ENCODE peak calls at places on chromosomes 7 and 10, in six cellular contexts. S is endodermal cell, K is left ventricle myocardium inferior, E is Peyer's patch, Z is uterus, D is kidney epithelial cell. P is an unnamed sample.

GRCh38 chr7:76430211-76430610 is 5.5 kb downstream of the ZP3 start:
- DNase-seq in D (no peak), Z (no peak), K (no peak), S (no peak), E (peak), P (peak)

GRCh38 chr10:101725843-101726242 is 30.9 kb upstream of the FBXW4 start:
- DNase-seq in Z (no peak), K (no peak), E (peak), S (no peak), D (no peak), P (no peak)

GRCh38 chr10:100750291-100751210 is 5.2 kb downstream of the PAX2 start:
- DNase-seq in Z (no peak), E (no peak), K (no peak), S (no peak), D (no peak), P (no peak)

GRCh38 chr7:138746073-138746472 is 44.9 kb upstream of the SVOPL start:
- DNase-seq in D (no peak), Z (no peak), E (no peak), S (no peak), K (no peak), P (no peak)

GRCh38 chr7:46900312-46901263 is 681.3 kb downstream of the TNS3 start:
- DNase-seq in D (no peak), S (no peak), E (no peak), Z (peak), K (peak), P (no peak)

GRCh38 chr10:80264081-80265056 is 25.1 kb downstream of the MAT1A start:
- DNase-seq in K (no peak), D (no peak), S (peak), E (no peak), Z (no peak), P (no peak)

GRCh38 chr10:31602541-31603244 is 283.7 kb downstream of the ZEB1 start:
- DNase-seq in D (peak), K (peak), E (peak), S (peak), Z (peak), P (peak)

GRCh38 chr7:143987513-143987912 is 12.6 kb upstream of the OR6B1 start:
- DNase-seq in K (no peak), E (no peak), Z (no peak), S (no peak), D (no peak), P (no peak)

GRCh38 chr7:141697211-141697871 is 4.6 kb downstream of the DENND11 start:
- DNase-seq in K (no peak), Z (no peak), D (peak), S (no peak), E (no peak), P (no peak)

GRCh38 chr10:30455816-30456215 is 21.8 kb downstream of the MAP3K8 start:
- DNase-seq in S (no peak), E (peak), K (peak), D (no peak), Z (no peak), P (no peak)

GRCh38 chr7:47100815-47101435 is 481.0 kb downstream of the TNS3 start:
- DNase-seq in Z (peak), S (peak), K (peak), E (peak), D (no peak), P (no peak)

GRCh38 chr7:7576344-7576743 is 9.7 kb downstream of the MIOS start:
- DNase-seq in K (no peak), E (no peak), Z (no peak), S (no peak), D (no peak), P (no peak)

GRCh38 chr7:73732397-73732796 is 6.2 kb downstream of the ABHD11 start:
- DNase-seq in K (no peak), S (no peak), Z (no peak), D (no peak), E (no peak), P (no peak)

GRCh38 chr7:129642871-129643515 is 31.5 kb downstream of the NRF1 start:
- DNase-seq in E (no peak), S (no peak), Z (no peak), D (no peak), K (no peak), P (no peak)

GRCh38 chr10:3619276-3619675 is 165.7 kb downstream of the KLF6 start:
- DNase-seq in Z (no peak), D (no peak), E (no peak), K (no peak), S (no peak), P (no peak)

GRCh38 chr7:97342512-97342911 is 225.0 kb downstream of the SDHAF3 start:
- DNase-seq in D (no peak), S (no peak), E (no peak), K (no peak), Z (no peak), P (no peak)

GRCh38 chr10:77165445-77166316 is 471.9 kb downstream of the KCNMA1 start:
- DNase-seq in E (peak), D (no peak), S (peak), K (no peak), Z (peak), P (peak)

DNA sequence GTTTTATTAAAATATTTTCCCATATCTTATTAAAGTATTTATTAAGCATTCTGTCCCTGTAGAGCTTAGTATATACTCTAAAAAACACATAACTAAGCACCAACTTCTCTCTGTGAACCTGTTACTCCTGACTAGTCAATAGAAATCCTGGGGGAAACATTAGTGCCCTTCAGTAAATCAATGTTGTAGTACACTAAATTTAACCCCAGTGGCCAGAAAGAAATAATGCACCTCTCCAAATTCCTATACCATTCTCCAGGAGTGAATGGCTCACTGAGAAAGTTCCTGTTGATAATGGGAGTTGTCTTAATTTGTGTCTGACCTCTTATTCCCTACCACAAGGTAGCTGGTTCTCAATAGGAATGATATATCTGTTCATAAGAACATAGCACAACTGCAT is 188.2 kb downstream of the SEMA3D start:
- DNase-seq in E (no peak), D (no peak), S (no peak), Z (no peak), K (no peak), P (no peak)
- TF ChIP-seq CTCF in E (no peak), D (no peak), S (peak), Z (no peak), K (no peak), P (no peak)

DNA sequence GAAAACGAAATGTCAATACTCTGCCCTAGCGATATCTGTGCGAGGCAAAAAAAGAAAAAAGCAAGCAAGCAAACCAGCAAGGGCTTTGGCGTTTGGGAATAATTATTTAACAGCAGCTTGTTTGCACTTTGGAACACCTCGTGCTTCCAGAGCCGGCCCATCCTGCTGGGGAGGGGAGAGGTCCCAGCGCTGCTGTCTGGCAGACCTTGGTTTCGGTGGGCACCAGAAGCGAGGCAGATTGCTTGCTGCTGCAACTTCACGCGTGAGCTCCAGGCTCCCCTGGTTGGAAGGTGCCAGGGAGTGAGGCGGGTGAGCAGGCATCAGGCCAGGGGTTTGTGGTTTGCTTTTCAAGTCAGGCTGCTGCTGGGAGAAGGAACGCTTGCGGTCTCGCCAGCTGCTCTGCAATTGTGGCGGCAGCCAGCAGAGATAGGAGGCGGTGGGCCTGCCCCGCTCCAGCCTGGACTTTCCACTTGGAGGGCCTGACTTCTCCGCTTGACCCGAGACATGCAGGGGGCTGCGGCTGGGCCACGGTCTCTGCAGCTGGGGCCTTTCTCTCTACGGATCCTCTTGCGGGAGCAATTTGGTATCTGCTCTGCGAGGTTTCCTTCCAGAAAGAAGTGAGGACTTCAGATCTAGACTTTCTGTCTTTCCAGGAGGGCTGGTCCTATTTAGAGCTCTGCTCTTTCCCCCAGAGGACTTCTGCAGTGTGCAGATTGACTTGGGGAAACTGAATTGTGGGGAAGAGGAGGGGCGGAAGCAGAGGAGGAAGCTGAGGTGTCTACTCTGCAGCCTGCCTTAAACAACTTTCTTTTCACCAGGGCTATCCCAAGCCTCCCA is 131.4 kb downstream of the PRPF18 start:
- DNase-seq in K (peak), D (peak), Z (peak), E (peak), S (peak), P (no peak)
- H3K4me3 ChIP-seq in K (peak), D (peak), Z (peak), E (peak), S (no peak), P (peak)

GRCh38 chr7:80661729-80662128 is 23.3 kb downstream of the CD36 start:
- DNase-seq in Z (no peak), S (peak), K (no peak), D (no peak), E (no peak), P (no peak)
- TF ChIP-seq CTCF in Z (no peak), S (peak), K (peak), D (peak), E (no peak), P (no peak)

GRCh38 chr7:151457534-151457933 is 17.6 kb upstream of the CRYGN start:
- DNase-seq in E (no peak), S (peak), Z (no peak), K (no peak), D (no peak), P (no peak)

GRCh38 chr7:151460474-151460855 is 20.5 kb upstream of the CRYGN start:
- DNase-seq in Z (peak), E (no peak), S (peak), K (peak), D (no peak), P (no peak)

GRCh38 chr7:151461942-151462230 is 21.9 kb upstream of the CRYGN start:
- DNase-seq in K (no peak), S (peak), E (no peak), D (no peak), Z (no peak), P (no peak)

GRCh38 chr7:151461096-151461941 is 21.4 kb upstream of the CRYGN start:
- DNase-seq in S (peak), K (no peak), E (no peak), D (no peak), Z (no peak), P (no peak)

GRCh38 chr7:151459726-151460473 is 20.0 kb upstream of the CRYGN start:
- DNase-seq in D (peak), S (peak), K (peak), Z (peak), E (peak), P (peak)
- H3K4me3 ChIP-seq in D (no peak), S (no peak), K (peak), Z (peak), E (no peak), P (peak)

GRCh38 chr7:91852263-91852741 is 28.2 kb downstream of the MTERF1 start:
- DNase-seq in D (no peak), S (no peak), K (no peak), Z (no peak), E (no peak), P (no peak)
- TF ChIP-seq CTCF in D (no peak), S (peak), K (no peak), Z (no peak), E (peak), P (no peak)

DNA sequence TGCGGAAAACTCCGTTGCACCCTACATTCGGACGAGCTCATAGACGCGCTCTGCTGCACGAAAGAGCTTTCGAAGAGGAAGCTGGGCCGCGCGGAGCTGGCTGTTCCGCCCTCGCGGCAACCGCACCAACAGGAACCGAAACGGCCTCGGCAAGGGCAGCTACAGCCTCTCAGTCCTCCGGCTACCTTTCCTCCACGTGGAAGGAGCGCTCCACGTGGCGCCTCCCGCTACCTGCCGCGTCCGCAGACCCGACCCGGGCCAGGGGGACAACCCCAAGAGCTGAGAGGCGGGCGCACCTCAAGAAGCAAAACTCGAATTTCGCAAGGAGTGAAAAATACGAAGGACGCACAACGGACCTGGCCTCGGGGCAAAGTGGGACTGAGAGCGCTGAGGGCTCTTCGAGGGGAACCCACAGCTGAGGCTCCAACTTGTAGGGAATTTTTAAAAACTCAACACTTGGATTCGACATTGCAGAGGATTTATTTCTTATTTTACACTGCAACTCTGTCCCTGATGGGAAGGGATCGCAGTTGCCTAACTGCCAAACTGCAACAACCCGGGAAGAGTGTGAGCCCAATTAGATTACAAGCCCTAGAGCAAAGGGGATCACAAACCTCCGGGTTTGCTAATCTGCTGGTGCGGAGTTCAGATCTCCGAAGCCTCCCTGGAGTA is 1.4 kb downstream of the HPSE2 start:
- DNase-seq in K (peak), Z (no peak), D (no peak), S (peak), E (peak), P (peak)
- H3K4me3 ChIP-seq in K (peak), Z (peak), D (no peak), S (peak), E (peak), P (peak)